ENCODE peak calls at places on chromosomes 7 and 10, in eight cellular contexts. One of them, this sample, is unnamed.

GRCh38 chr10:29736325-29737208 is 101.8 kb upstream of the SVIL start:
- DNase-seq in H7: peak
- DNase-seq in activated CD8-positive, alpha-beta memory T cell treated with anti-CD3 and anti-CD28 coated beads for 4 hours: no peak
- DNase-seq in fibroblast of the aortic adventitia: peak
- DNase-seq in GM23248: peak
- DNase-seq in IMR-90: peak
- DNase-seq in HT-29: peak
- DNase-seq in NCI-H2081: peak
- DNase-seq in this sample: peak

GRCh38 chr7:141071260-141071854 is 2.5 kb upstream of the TMEM178B start:
- DNase-seq in H7: peak
- DNase-seq in activated CD8-positive, alpha-beta memory T cell treated with anti-CD3 and anti-CD28 coated beads for 4 hours: no peak
- DNase-seq in fibroblast of the aortic adventitia: peak
- DNase-seq in GM23248: peak
- DNase-seq in IMR-90: no peak
- DNase-seq in HT-29: peak
- DNase-seq in NCI-H2081: peak
- DNase-seq in this sample: peak

GRCh38 chr10:53108317-53108934 is 335.8 kb upstream of the MBL2 start:
- DNase-seq in H7: no peak
- DNase-seq in activated CD8-positive, alpha-beta memory T cell treated with anti-CD3 and anti-CD28 coated beads for 4 hours: no peak
- DNase-seq in fibroblast of the aortic adventitia: no peak
- DNase-seq in GM23248: no peak
- DNase-seq in IMR-90: no peak
- DNase-seq in HT-29: no peak
- DNase-seq in NCI-H2081: peak
- DNase-seq in this sample: no peak

GRCh38 chr7:102992820-102993531 is 80.2 kb downstream of the LRRC17 start:
- DNase-seq in H7: no peak
- DNase-seq in activated CD8-positive, alpha-beta memory T cell treated with anti-CD3 and anti-CD28 coated beads for 4 hours: no peak
- DNase-seq in fibroblast of the aortic adventitia: peak
- DNase-seq in GM23248: peak
- DNase-seq in IMR-90: peak
- DNase-seq in HT-29: peak
- DNase-seq in NCI-H2081: no peak
- DNase-seq in this sample: peak

GRCh38 chr10:42992957-42993390 is 83.9 kb upstream of the RET start:
- DNase-seq in H7: peak
- DNase-seq in activated CD8-positive, alpha-beta memory T cell treated with anti-CD3 and anti-CD28 coated beads for 4 hours: no peak
- DNase-seq in fibroblast of the aortic adventitia: no peak
- DNase-seq in GM23248: no peak
- DNase-seq in IMR-90: no peak
- DNase-seq in HT-29: no peak
- DNase-seq in NCI-H2081: no peak
- DNase-seq in this sample: no peak

GRCh38 chr7:31896929-31897328 is 173.3 kb downstream of the PDE1C start:
- DNase-seq in H7: no peak
- DNase-seq in activated CD8-positive, alpha-beta memory T cell treated with anti-CD3 and anti-CD28 coated beads for 4 hours: no peak
- DNase-seq in fibroblast of the aortic adventitia: no peak
- DNase-seq in GM23248: peak
- DNase-seq in IMR-90: peak
- DNase-seq in HT-29: no peak
- DNase-seq in NCI-H2081: no peak
- DNase-seq in this sample: no peak

GRCh38 chr7:94449151-94449725 is 54.5 kb downstream of the COL1A2 start:
- DNase-seq in H7: peak
- DNase-seq in activated CD8-positive, alpha-beta memory T cell treated with anti-CD3 and anti-CD28 coated beads for 4 hours: no peak
- DNase-seq in fibroblast of the aortic adventitia: peak
- DNase-seq in GM23248: peak
- DNase-seq in IMR-90: peak
- DNase-seq in HT-29: peak
- DNase-seq in NCI-H2081: peak
- DNase-seq in this sample: peak

GRCh38 chr7:70614237-70614984 is 517.5 kb upstream of the GALNT17 start:
- DNase-seq in H7: peak
- DNase-seq in activated CD8-positive, alpha-beta memory T cell treated with anti-CD3 and anti-CD28 coated beads for 4 hours: no peak
- DNase-seq in fibroblast of the aortic adventitia: peak
- DNase-seq in GM23248: peak
- DNase-seq in IMR-90: peak
- DNase-seq in HT-29: no peak
- DNase-seq in NCI-H2081: peak
- DNase-seq in this sample: no peak

GRCh38 chr7:41425926-41426325 is 277.0 kb downstream of the INHBA start:
- DNase-seq in H7: no peak
- DNase-seq in activated CD8-positive, alpha-beta memory T cell treated with anti-CD3 and anti-CD28 coated beads for 4 hours: no peak
- DNase-seq in fibroblast of the aortic adventitia: peak
- DNase-seq in GM23248: peak
- DNase-seq in IMR-90: peak
- DNase-seq in HT-29: no peak
- DNase-seq in NCI-H2081: no peak
- DNase-seq in this sample: no peak

GRCh38 chr7:108358553-108358952 is 97.7 kb downstream of the NRCAM start:
- DNase-seq in H7: no peak
- DNase-seq in activated CD8-positive, alpha-beta memory T cell treated with anti-CD3 and anti-CD28 coated beads for 4 hours: no peak
- DNase-seq in fibroblast of the aortic adventitia: peak
- DNase-seq in GM23248: peak
- DNase-seq in IMR-90: peak
- DNase-seq in HT-29: peak
- DNase-seq in NCI-H2081: peak
- DNase-seq in this sample: peak

GRCh38 chr10:91901784-91902677 is 7.3 kb downstream of the FGFBP3 start:
- DNase-seq in H7: no peak
- DNase-seq in activated CD8-positive, alpha-beta memory T cell treated with anti-CD3 and anti-CD28 coated beads for 4 hours: peak
- DNase-seq in fibroblast of the aortic adventitia: peak
- DNase-seq in GM23248: peak
- DNase-seq in IMR-90: peak
- DNase-seq in HT-29: peak
- DNase-seq in NCI-H2081: peak
- DNase-seq in this sample: peak

GRCh38 chr7:116953372-116953726 is at the start of gene ST7:
- DNase-seq in H7: peak
- DNase-seq in activated CD8-positive, alpha-beta memory T cell treated with anti-CD3 and anti-CD28 coated beads for 4 hours: peak
- DNase-seq in fibroblast of the aortic adventitia: peak
- DNase-seq in GM23248: peak
- DNase-seq in IMR-90: peak
- DNase-seq in HT-29: peak
- DNase-seq in NCI-H2081: peak
- DNase-seq in this sample: peak

GRCh38 chr10:4725917-4726606 is 99.9 kb upstream of the AKR1E2 start:
- DNase-seq in H7: no peak
- DNase-seq in activated CD8-positive, alpha-beta memory T cell treated with anti-CD3 and anti-CD28 coated beads for 4 hours: no peak
- DNase-seq in fibroblast of the aortic adventitia: peak
- DNase-seq in GM23248: peak
- DNase-seq in IMR-90: peak
- DNase-seq in HT-29: peak
- DNase-seq in NCI-H2081: peak
- DNase-seq in this sample: peak

GRCh38 chr10:132885451-132886210 is 56.7 kb downstream of the CFAP46 start:
- DNase-seq in H7: peak
- DNase-seq in activated CD8-positive, alpha-beta memory T cell treated with anti-CD3 and anti-CD28 coated beads for 4 hours: no peak
- DNase-seq in fibroblast of the aortic adventitia: no peak
- DNase-seq in GM23248: no peak
- DNase-seq in IMR-90: no peak
- DNase-seq in HT-29: no peak
- DNase-seq in NCI-H2081: no peak
- DNase-seq in this sample: no peak

GRCh38 chr7:34036069-34036920 is 131.0 kb downstream of the BMPER start:
- DNase-seq in H7: no peak
- DNase-seq in activated CD8-positive, alpha-beta memory T cell treated with anti-CD3 and anti-CD28 coated beads for 4 hours: no peak
- DNase-seq in fibroblast of the aortic adventitia: peak
- DNase-seq in GM23248: no peak
- DNase-seq in IMR-90: peak
- DNase-seq in HT-29: peak
- DNase-seq in NCI-H2081: no peak
- DNase-seq in this sample: peak

GRCh38 chr7:130480001-130480400 is 11.9 kb upstream of the MEST start:
- DNase-seq in H7: no peak
- DNase-seq in activated CD8-positive, alpha-beta memory T cell treated with anti-CD3 and anti-CD28 coated beads for 4 hours: no peak
- DNase-seq in fibroblast of the aortic adventitia: no peak
- DNase-seq in GM23248: no peak
- DNase-seq in IMR-90: no peak
- DNase-seq in HT-29: no peak
- DNase-seq in NCI-H2081: no peak
- DNase-seq in this sample: no peak

GRCh38 chr7:42650701-42651100 is 261.2 kb downstream of the C7orf25 start:
- DNase-seq in H7: no peak
- DNase-seq in activated CD8-positive, alpha-beta memory T cell treated with anti-CD3 and anti-CD28 coated beads for 4 hours: no peak
- DNase-seq in fibroblast of the aortic adventitia: no peak
- DNase-seq in GM23248: no peak
- DNase-seq in IMR-90: no peak
- DNase-seq in HT-29: no peak
- DNase-seq in NCI-H2081: no peak
- DNase-seq in this sample: no peak

GRCh38 chr10:102433619-102434046 is 1.3 kb upstream of the CUEDC2 start:
- DNase-seq in H7: no peak
- DNase-seq in activated CD8-positive, alpha-beta memory T cell treated with anti-CD3 and anti-CD28 coated beads for 4 hours: no peak
- DNase-seq in fibroblast of the aortic adventitia: no peak
- DNase-seq in GM23248: no peak
- DNase-seq in IMR-90: no peak
- DNase-seq in HT-29: no peak
- DNase-seq in NCI-H2081: no peak
- DNase-seq in this sample: no peak

GRCh38 chr7:1948377-1948796 is 278.3 kb downstream of the ELFN1 start:
- DNase-seq in H7: no peak
- DNase-seq in activated CD8-positive, alpha-beta memory T cell treated with anti-CD3 and anti-CD28 coated beads for 4 hours: no peak
- DNase-seq in fibroblast of the aortic adventitia: no peak
- DNase-seq in GM23248: no peak
- DNase-seq in IMR-90: no peak
- DNase-seq in HT-29: no peak
- DNase-seq in NCI-H2081: no peak
- DNase-seq in this sample: no peak

GRCh38 chr10:68938117-68938516 is 17.9 kb upstream of the DDX21 start:
- DNase-seq in H7: no peak
- DNase-seq in activated CD8-positive, alpha-beta memory T cell treated with anti-CD3 and anti-CD28 coated beads for 4 hours: no peak
- DNase-seq in fibroblast of the aortic adventitia: peak
- DNase-seq in GM23248: no peak
- DNase-seq in IMR-90: peak
- DNase-seq in HT-29: peak
- DNase-seq in NCI-H2081: no peak
- DNase-seq in this sample: no peak

GRCh38 chr7:134660242-134660785 is 13.7 kb downstream of the BPGM start:
- DNase-seq in H7: no peak
- DNase-seq in activated CD8-positive, alpha-beta memory T cell treated with anti-CD3 and anti-CD28 coated beads for 4 hours: no peak
- DNase-seq in fibroblast of the aortic adventitia: peak
- DNase-seq in GM23248: peak
- DNase-seq in IMR-90: peak
- DNase-seq in HT-29: no peak
- DNase-seq in NCI-H2081: no peak
- DNase-seq in this sample: no peak

GRCh38 chr7:19957664-19958063 is 184.2 kb upstream of the TMEM196 start:
- DNase-seq in H7: no peak
- DNase-seq in activated CD8-positive, alpha-beta memory T cell treated with anti-CD3 and anti-CD28 coated beads for 4 hours: no peak
- DNase-seq in fibroblast of the aortic adventitia: peak
- DNase-seq in GM23248: peak
- DNase-seq in IMR-90: no peak
- DNase-seq in HT-29: peak
- DNase-seq in NCI-H2081: no peak
- DNase-seq in this sample: no peak

GRCh38 chr10:6333086-6333485 is 130.4 kb downstream of the PFKFB3 start:
- DNase-seq in H7: no peak
- DNase-seq in activated CD8-positive, alpha-beta memory T cell treated with anti-CD3 and anti-CD28 coated beads for 4 hours: no peak
- DNase-seq in fibroblast of the aortic adventitia: no peak
- DNase-seq in GM23248: no peak
- DNase-seq in IMR-90: no peak
- DNase-seq in HT-29: no peak
- DNase-seq in NCI-H2081: no peak
- DNase-seq in this sample: no peak